ENCODE peak calls at places on chromosomes 5 and 9, in nine cellular contexts. S is AG08395; V is substantia nigra; C is BE2C; X is cerebellum; K is NCI-H1105 treated with DMSO at 0.1 percent for 48 hours; G is PC-3; J is T47D; O is stimulated activated naive CD4-positive, alpha-beta T cell. P is an unnamed sample.

GRCh38 chr5:8729437-8729836 is 816.4 kb downstream of the SEMA5A start:
- DNase-seq in S (peak; percentile 12), V (no peak), C (no peak), X (no peak), K (no peak), G (peak; percentile 84), J (no peak), O (no peak), P (no peak)

GRCh38 chr9:105293408-105293807 is 49.0 kb downstream of the SLC44A1 start:
- DNase-seq in S (no peak), V (no peak), C (no peak), X (no peak), K (peak; percentile 54), G (no peak), J (no peak), O (no peak), P (no peak)

GRCh38 chr5:158145827-158146226 is 286.9 kb upstream of the CLINT1 start:
- DNase-seq in S (no peak), V (no peak), C (no peak), X (no peak), K (no peak), G (no peak), J (no peak), O (no peak), P (no peak)

GRCh38 chr5:74173260-74173659 is 467.3 kb downstream of the ENC1 start:
- DNase-seq in S (no peak), V (no peak), C (no peak), X (no peak), K (no peak), G (no peak), J (no peak), O (no peak), P (no peak)

GRCh38 chr5:72388652-72389051 is 68.5 kb downstream of the PTCD2 start:
- DNase-seq in S (no peak), V (no peak), C (no peak), X (no peak), K (no peak), G (no peak), J (no peak), O (no peak), P (peak; percentile 52)

GRCh38 chr9:134475051-134475790 is 149.0 kb downstream of the RXRA start:
- DNase-seq in S (peak; percentile 92), V (no peak), C (peak; percentile 34), X (peak; percentile 13), K (no peak), G (no peak), J (peak; percentile 42), O (peak; percentile 14), P (peak; percentile 89)

GRCh38 chr5:126384985-126385384 is 38.2 kb upstream of the GRAMD2B start:
- DNase-seq in S (peak; percentile 80), V (no peak), C (no peak), X (no peak), K (no peak), G (peak; percentile 85), J (no peak), O (no peak), P (no peak)

GRCh38 chr9:129570450-129571297 is 50.2 kb downstream of the C9orf50 start:
- DNase-seq in S (peak; percentile 84), V (peak; percentile 30), C (peak; percentile 47), X (peak; percentile 44), K (no peak), G (peak; percentile 80), J (no peak), O (no peak), P (peak; percentile 91)

GRCh38 chr5:179344301-179345178 is 721 bp downstream of the ADAMTS2 start:
- DNase-seq in S (peak; percentile 44), V (no peak), C (no peak), X (no peak), K (no peak), G (no peak), J (peak; percentile 41), O (no peak), P (peak; percentile 60)

P was measured in aorta.